ENCODE peak calls at places on chromosomes 3 and 15, in eight cellular contexts. One of them, this sample, is unnamed.

GRCh38 chr15:39624806-39625205 is 43.9 kb downstream of the THBS1 start:
- DNase-seq in fibroblast of pulmonary artery: peak
- DNase-seq in spleen: peak
- DNase-seq in activated CD4-positive, alpha-beta T cell treated with anti-CD3 and anti-CD28 coated beads, Interleukin-2, amount 10 ng/mL, durations not matched to agents 7 days and 5 days: peak
- DNase-seq in GM03348: peak
- DNase-seq in amygdala: no peak
- DNase-seq in GM04504: peak
- DNase-seq in progenitor cell of endocrine pancreas: no peak
- DNase-seq in this sample: peak

GRCh38 chr3:143975549-143976152 is 4.0 kb downstream of the DIPK2A start:
- DNase-seq in fibroblast of pulmonary artery: peak
- DNase-seq in spleen: no peak
- DNase-seq in activated CD4-positive, alpha-beta T cell treated with anti-CD3 and anti-CD28 coated beads, Interleukin-2, amount 10 ng/mL, durations not matched to agents 7 days and 5 days: no peak
- DNase-seq in GM03348: peak
- DNase-seq in amygdala: no peak
- DNase-seq in GM04504: peak
- DNase-seq in progenitor cell of endocrine pancreas: no peak
- DNase-seq in this sample: peak

GRCh38 chr15:49645277-49645676 is 24.4 kb downstream of the DTWD1 start:
- DNase-seq in fibroblast of pulmonary artery: no peak
- DNase-seq in spleen: no peak
- DNase-seq in activated CD4-positive, alpha-beta T cell treated with anti-CD3 and anti-CD28 coated beads, Interleukin-2, amount 10 ng/mL, durations not matched to agents 7 days and 5 days: no peak
- DNase-seq in GM03348: no peak
- DNase-seq in amygdala: no peak
- DNase-seq in GM04504: no peak
- DNase-seq in progenitor cell of endocrine pancreas: no peak
- DNase-seq in this sample: no peak

GRCh38 chr3:94596141-94596540 is 533.3 kb downstream of the NSUN3 start:
- DNase-seq in fibroblast of pulmonary artery: no peak
- DNase-seq in spleen: no peak
- DNase-seq in activated CD4-positive, alpha-beta T cell treated with anti-CD3 and anti-CD28 coated beads, Interleukin-2, amount 10 ng/mL, durations not matched to agents 7 days and 5 days: no peak
- DNase-seq in GM03348: no peak
- DNase-seq in amygdala: no peak
- DNase-seq in GM04504: no peak
- DNase-seq in progenitor cell of endocrine pancreas: no peak
- DNase-seq in this sample: no peak

GRCh38 chr3:184766555-184767261 is 45.3 kb upstream of the VPS8 start:
- DNase-seq in fibroblast of pulmonary artery: no peak
- DNase-seq in spleen: peak
- DNase-seq in activated CD4-positive, alpha-beta T cell treated with anti-CD3 and anti-CD28 coated beads, Interleukin-2, amount 10 ng/mL, durations not matched to agents 7 days and 5 days: no peak
- DNase-seq in GM03348: peak
- DNase-seq in amygdala: no peak
- DNase-seq in GM04504: no peak
- DNase-seq in progenitor cell of endocrine pancreas: no peak
- DNase-seq in this sample: no peak

GRCh38 chr3:186044973-186045372 is 63.9 kb downstream of the ETV5 start:
- DNase-seq in fibroblast of pulmonary artery: peak
- DNase-seq in spleen: no peak
- DNase-seq in activated CD4-positive, alpha-beta T cell treated with anti-CD3 and anti-CD28 coated beads, Interleukin-2, amount 10 ng/mL, durations not matched to agents 7 days and 5 days: no peak
- DNase-seq in GM03348: no peak
- DNase-seq in amygdala: peak
- DNase-seq in GM04504: no peak
- DNase-seq in progenitor cell of endocrine pancreas: peak
- DNase-seq in this sample: no peak

GRCh38 chr15:99719096-99719541 is 14.1 kb downstream of the LYSMD4 start:
- DNase-seq in fibroblast of pulmonary artery: peak
- DNase-seq in spleen: no peak
- DNase-seq in activated CD4-positive, alpha-beta T cell treated with anti-CD3 and anti-CD28 coated beads, Interleukin-2, amount 10 ng/mL, durations not matched to agents 7 days and 5 days: no peak
- DNase-seq in GM03348: peak
- DNase-seq in amygdala: no peak
- DNase-seq in GM04504: no peak
- DNase-seq in progenitor cell of endocrine pancreas: no peak
- DNase-seq in this sample: peak

GRCh38 chr3:107117922-107118576 is 259.2 kb upstream of the CCDC54 start:
- DNase-seq in fibroblast of pulmonary artery: peak
- DNase-seq in spleen: no peak
- DNase-seq in activated CD4-positive, alpha-beta T cell treated with anti-CD3 and anti-CD28 coated beads, Interleukin-2, amount 10 ng/mL, durations not matched to agents 7 days and 5 days: peak
- DNase-seq in GM03348: peak
- DNase-seq in amygdala: peak
- DNase-seq in GM04504: peak
- DNase-seq in progenitor cell of endocrine pancreas: no peak
- DNase-seq in this sample: peak

GRCh38 chr3:42043116-42043796 is 47.9 kb upstream of the TRAK1 start:
- DNase-seq in fibroblast of pulmonary artery: peak
- DNase-seq in spleen: no peak
- DNase-seq in activated CD4-positive, alpha-beta T cell treated with anti-CD3 and anti-CD28 coated beads, Interleukin-2, amount 10 ng/mL, durations not matched to agents 7 days and 5 days: no peak
- DNase-seq in GM03348: peak
- DNase-seq in amygdala: no peak
- DNase-seq in GM04504: no peak
- DNase-seq in progenitor cell of endocrine pancreas: no peak
- DNase-seq in this sample: no peak